ENCODE peak calls at places on chromosomes 5 and 9, in ten cellular contexts. I, Z, B, U, R, Q, E, L, K and T are unnamed samples.

GRCh38 chr9:136284951-136285350 is 18.9 kb downstream of the CCDC187 start:
- DNase-seq in E (no peak), K (no peak), I (no peak), L (no peak), Q (no peak), U (no peak), Z (no peak), R (no peak), B (no peak), T (no peak)

GRCh38 chr5:178086266-178086665 is 27.1 kb upstream of the N4BP3 start:
- DNase-seq in I (no peak), K (no peak), R (no peak), U (no peak), E (no peak), Q (no peak), Z (peak; percentile 43), B (no peak), L (peak; percentile 20), T (no peak)

GRCh38 chr5:60497706-60498500 is 202.1 kb downstream of the DEPDC1B start:
- DNase-seq in Q (no peak), I (no peak), K (peak; percentile 81), Z (peak; percentile 12), E (no peak), R (peak; percentile 62), B (no peak), L (no peak), U (no peak), T (no peak)

GRCh38 chr9:116365056-116365471 is 211.5 kb downstream of the PAPPA start:
- DNase-seq in L (peak; percentile 83), Q (no peak), E (peak; percentile 22), K (peak; percentile 38), U (no peak), Z (peak; percentile 66), I (peak; percentile 62), B (no peak), R (peak; percentile 78), T (no peak)

GRCh38 chr5:172143875-172144274 is 44.1 kb downstream of the STK10 start:
- DNase-seq in Q (no peak), K (no peak), L (no peak), U (no peak), E (no peak), B (no peak), Z (no peak), R (no peak), I (no peak), T (no peak)

GRCh38 chr9:23598994-23599393 is 227.0 kb downstream of the ELAVL2 start:
- DNase-seq in Z (peak; percentile 93), R (no peak), B (no peak), U (no peak), I (no peak), K (no peak), L (no peak), Q (no peak), E (no peak), T (no peak)

GRCh38 chr5:80860934-80861613 is 99.1 kb upstream of the RASGRF2 start:
- DNase-seq in U (no peak), I (no peak), K (peak; percentile 56), B (no peak), Z (no peak), Q (no peak), L (peak; percentile 21), E (no peak), R (peak; percentile 60), T (no peak)

GRCh38 chr9:76880210-76880609 is 25.7 kb downstream of the PRUNE2 start:
- DNase-seq in Q (no peak), L (no peak), K (no peak), B (no peak), Z (no peak), E (no peak), R (no peak), I (no peak), U (no peak), T (no peak)

GRCh38 chr5:42858709-42859108 is 47.0 kb upstream of the SELENOP start:
- DNase-seq in K (no peak), R (no peak), E (no peak), Z (no peak), Q (peak; percentile 21), I (no peak), B (no peak), L (no peak), U (no peak), T (no peak)

GRCh38 chr5:422323-423232 is 20.4 kb upstream of the EXOC3 start:
- DNase-seq in I (peak; percentile 35), R (no peak), B (no peak), Z (no peak), L (no peak), U (no peak), K (no peak), Q (no peak), E (no peak), T (no peak)

GRCh38 chr9:122265265-122265900 is 701 bp downstream of the MRRF start:
- DNase-seq in U (no peak), Z (peak; percentile 37), Q (no peak), B (peak; percentile 42), K (peak; percentile 63), I (no peak), L (peak; percentile 64), E (peak; percentile 36), R (peak; percentile 6), T (peak; percentile 34)

GRCh38 chr9:81772144-81772543 is 82.8 kb upstream of the TLE1 start:
- DNase-seq in I (no peak), K (peak; percentile 28), Q (no peak), Z (peak; percentile 60), L (no peak), R (peak; percentile 49), E (no peak), B (no peak), U (no peak), T (no peak)

GRCh38 chr9:2032234-2032633 is 17.1 kb downstream of the SMARCA2 start:
- DNase-seq in E (no peak), Z (no peak), B (no peak), I (no peak), R (no peak), K (no peak), U (no peak), Q (no peak), L (no peak), T (no peak)

GRCh38 chr9:77648458-77649108 is 461 bp upstream of the GNA14 start:
- DNase-seq in I (peak; percentile 74), Q (peak; percentile 14), B (no peak), E (peak; percentile 79), Z (peak; percentile 52), K (peak; percentile 26), L (peak; percentile 21), R (no peak), U (peak; percentile 80), T (no peak)

GRCh38 chr5:112863549-112863948 is 2.5 kb downstream of the SRP19 start:
- DNase-seq in R (no peak), U (no peak), Q (no peak), I (no peak), K (no peak), E (no peak), B (no peak), Z (no peak), L (no peak), T (no peak)

GRCh38 chr9:71985070-71985956 is 73.9 kb downstream of the C9orf85 start:
- DNase-seq in Q (no peak), L (no peak), B (no peak), I (no peak), R (peak; percentile 15), K (no peak), Z (peak; percentile 43), E (peak; percentile 22), U (no peak), T (no peak)

GRCh38 chr9:2132484-2133082 is 117.4 kb downstream of the SMARCA2 start:
- DNase-seq in L (peak; percentile 70), U (no peak), Q (peak; percentile 17), R (peak; percentile 54), E (no peak), I (no peak), B (peak; percentile 8), Z (peak; percentile 51), K (peak; percentile 49), T (no peak)

GRCh38 chr9:130532426-130532825 is 47.0 kb upstream of the FUBP3 start:
- DNase-seq in R (no peak), E (no peak), U (no peak), K (no peak), I (no peak), Z (no peak), Q (no peak), L (no peak), B (no peak), T (no peak)
- H3K27me3 ChIP-seq in R (peaks cover 74% of the 10 kb centered on the region), E (peaks cover 32% of the 10 kb centered on the region), U (peaks cover 56% of the 10 kb centered on the region), K (peaks cover 43% of the 10 kb centered on the region), I (no peaks in the 10 kb centered on the region), Z (no peaks in the 10 kb centered on the region), Q (peaks cover 31% of the 10 kb centered on the region), L (peaks cover 9% of the 10 kb centered on the region), B (peaks cover 7% of the 10 kb centered on the region), T (peaks cover 8% of the 10 kb centered on the region)

DNA sequence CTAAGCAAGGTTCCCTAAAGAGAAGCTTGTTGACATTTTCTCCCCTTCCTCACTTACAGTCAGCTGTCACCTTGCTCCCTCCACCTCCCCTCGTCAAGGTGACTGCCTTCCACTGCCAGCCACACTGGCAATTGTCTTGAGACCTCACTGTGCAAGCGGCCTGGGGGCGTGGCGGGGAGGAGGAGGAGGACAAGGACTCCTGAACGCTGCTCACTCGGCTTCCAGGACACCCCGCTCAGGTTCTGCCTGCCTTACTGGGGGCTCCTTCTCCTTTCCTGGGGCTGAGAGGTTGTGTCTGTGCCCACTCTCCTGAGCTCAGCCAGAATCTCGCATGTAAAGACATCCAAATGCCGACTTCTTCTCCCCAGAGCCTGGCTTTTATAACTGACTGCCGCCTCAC is 60.3 kb upstream of the LRRTM2 start:
- DNase-seq in B (no peak), E (no peak), Q (no peak), K (no peak), I (no peak), U (no peak), L (no peak), R (no peak), Z (no peak), T (no peak)
- H3K36me3 ChIP-seq in B (peaks cover 25% of the 10 kb centered on the region), E (peaks cover 9% of the 10 kb centered on the region), Q (peaks cover 71% of the 10 kb centered on the region), K (peaks cover 68% of the 10 kb centered on the region), I (peaks cover 3% of the 10 kb centered on the region), U (peaks cover 7% of the 10 kb centered on the region), L (peaks cover 39% of the 10 kb centered on the region), R (peaks cover 59% of the 10 kb centered on the region), Z (no peaks in the 10 kb centered on the region), T (no peaks in the 10 kb centered on the region)

GRCh38 chr5:162485666-162486292 is 418.2 kb downstream of the GABRG2 start:
- DNase-seq in L (no peak), E (no peak), I (peak; percentile 35), K (no peak), Q (no peak), U (no peak), B (no peak), Z (no peak), R (no peak), T (no peak)

GRCh38 chr5:162484095-162484494 is 416.5 kb downstream of the GABRG2 start:
- DNase-seq in L (no peak), U (no peak), I (no peak), K (no peak), Z (no peak), E (no peak), Q (no peak), R (no peak), B (no peak), T (no peak)

GRCh38 chr5:162488077-162488476 is 420.5 kb downstream of the GABRG2 start:
- DNase-seq in K (no peak), I (no peak), L (peak; percentile 4), B (no peak), R (no peak), E (no peak), U (no peak), Z (peak; percentile 57), Q (no peak), T (no peak)
- H3K9me3 ChIP-seq in K (no peaks in the 10 kb centered on the region), I (no peaks in the 10 kb centered on the region), L (no peaks in the 10 kb centered on the region), B (no peaks in the 10 kb centered on the region), R (peaks cover 8% of the 10 kb centered on the region), E (no peaks in the 10 kb centered on the region), U (no peaks in the 10 kb centered on the region), Z (no peaks in the 10 kb centered on the region), Q (no peaks in the 10 kb centered on the region), T (no peaks in the 10 kb centered on the region)

GRCh38 chr9:131764568-131764967 is 24.7 kb upstream of the RAPGEF1 start:
- DNase-seq in I (no peak), Z (no peak), B (no peak), U (no peak), Q (no peak), R (no peak), E (no peak), L (no peak), K (no peak), T (no peak)
- H3K27me3 ChIP-seq in I (no peaks in the 10 kb centered on the region), Z (no peaks in the 10 kb centered on the region), B (no peaks in the 10 kb centered on the region), U (peaks cover 12% of the 10 kb centered on the region), Q (peaks cover 30% of the 10 kb centered on the region), R (peaks cover 31% of the 10 kb centered on the region), E (no peaks in the 10 kb centered on the region), L (peaks cover 28% of the 10 kb centered on the region), K (peaks cover 28% of the 10 kb centered on the region), T (peaks cover 3% of the 10 kb centered on the region)